ENCODE peak calls at places on chromosome 17, in four cellular contexts. X is Peyer's patch, Y is MM.1S, N is substantia nigra. D is an unnamed sample.

GRCh38 chr17:63842173-63842539 is 329 bp downstream of the SMARCD2 start:
- DNase-seq in X (no peak), N (peak), Y (no peak), D (no peak)

GRCh38 chr17:7019839-7020519 is 2.9 kb upstream of the BCL6B start:
- DNase-seq in X (no peak), N (no peak), Y (no peak), D (no peak)

GRCh38 chr17:17030515-17031211 is 11.6 kb upstream of the MPRIP start:
- DNase-seq in X (no peak), N (no peak), Y (no peak), D (no peak)

GRCh38 chr17:35730400-35731005 is 936 bp upstream of the RASL10B start:
- DNase-seq in X (no peak), Y (no peak), N (no peak), D (no peak)

GRCh38 chr17:27733771-27734170 is 66.6 kb downstream of the NOS2 start:
- DNase-seq in X (no peak), Y (no peak), N (no peak), D (no peak)

GRCh38 chr17:65514541-65514940 is 46.9 kb downstream of the AXIN2 start:
- DNase-seq in N (peak), X (no peak), Y (no peak), D (no peak)

GRCh38 chr17:1188812-1189211 is 9.0 kb upstream of the ABR start:
- DNase-seq in X (peak), Y (no peak), N (no peak), D (no peak)

GRCh38 chr17:57375770-57376181 is 119.5 kb downstream of the MSI2 start:
- DNase-seq in X (no peak), N (no peak), Y (no peak), D (peak)

GRCh38 chr17:65537845-65538678 is 23.4 kb downstream of the AXIN2 start:
- DNase-seq in Y (no peak), X (no peak), N (no peak), D (no peak)

GRCh38 chr17:59786536-59787319 is 79.3 kb downstream of the VMP1 start:
- DNase-seq in N (peak), Y (peak), X (peak), D (peak)

GRCh38 chr17:75487351-75488070 is 27.8 kb downstream of the CASKIN2 start:
- DNase-seq in X (peak), Y (no peak), N (peak), D (no peak)

GRCh38 chr17:7590743-7591142 is 849 bp upstream of the SOX15 start:
- DNase-seq in N (no peak), Y (no peak), X (no peak), D (peak)

GRCh38 chr17:33209671-33210070 is 83.4 kb downstream of the ASIC2 start:
- DNase-seq in X (no peak), N (no peak), Y (no peak), D (no peak)

GRCh38 chr17:9239821-9240658 is 218.7 kb downstream of the NTN1 start:
- DNase-seq in N (peak), X (peak), Y (no peak), D (peak)

GRCh38 chr17:71237903-71238538 is 882.8 kb upstream of the SOX9 start:
- DNase-seq in N (no peak), X (no peak), Y (no peak), D (peak)

GRCh38 chr17:1810450-1811103 is 19.1 kb downstream of the SMYD4 start:
- DNase-seq in N (no peak), Y (no peak), X (peak), D (no peak)

GRCh38 chr17:7631398-7632380 is 1.8 kb downstream of the SHBG start:
- DNase-seq in N (no peak), X (no peak), Y (no peak), D (no peak)

GRCh38 chr17:9531080-9531479 is 44.5 kb downstream of the STX8 start:
- DNase-seq in X (no peak), Y (no peak), N (no peak), D (no peak)

GRCh38 chr17:37067555-37068111 is 118.9 kb downstream of the AATF start:
- DNase-seq in Y (no peak), X (peak), N (no peak), D (peak)

GRCh38 chr17:40056379-40057005 is 2.3 kb upstream of the MED24 start:
- DNase-seq in Y (no peak), X (no peak), N (no peak), D (no peak)
- H3K27ac ChIP-seq in Y (no peak), X (no peak), N (no peak), D (peak)

GRCh38 chr17:49822829-49823228 is 25.0 kb downstream of the TAC4 start:
- DNase-seq in Y (no peak), X (peak), N (no peak), D (no peak)
- H3K27ac ChIP-seq in Y (no peak), X (no peak), N (no peak), D (no peak)

GRCh38 chr17:52831536-52831935 is 673.0 kb upstream of the CA10 start:
- DNase-seq in X (no peak), Y (no peak), N (no peak), D (no peak)
- H3K27ac ChIP-seq in X (no peak), Y (no peak), N (no peak), D (no peak)

GRCh38 chr17:38743556-38744171 is 4.5 kb downstream of the PCGF2 start:
- DNase-seq in N (no peak), X (no peak), Y (no peak), D (no peak)

GRCh38 chr17:38742431-38743308 is 5.5 kb downstream of the PCGF2 start:
- DNase-seq in Y (no peak), N (no peak), X (peak), D (no peak)

GRCh38 chr17:38741443-38741842 is 6.7 kb downstream of the PCGF2 start:
- DNase-seq in Y (no peak), X (no peak), N (no peak), D (no peak)

GRCh38 chr17:38740806-38741205 is 7.3 kb downstream of the PCGF2 start:
- DNase-seq in Y (no peak), X (no peak), N (no peak), D (no peak)

GRCh38 chr17:38741853-38742421 is 6.2 kb downstream of the PCGF2 start:
- DNase-seq in X (peak), Y (no peak), N (no peak), D (no peak)
- H3K27ac ChIP-seq in X (peak), Y (no peak), N (no peak), D (peak)

GRCh38 chr17:77436058-77436442 is 295.3 kb downstream of the SEC14L1 start:
- DNase-seq in X (no peak), N (no peak), Y (no peak), D (no peak)

GRCh38 chr17:77438241-77439204 is 297.8 kb downstream of the SEC14L1 start:
- DNase-seq in N (no peak), X (no peak), Y (no peak), D (no peak)

GRCh38 chr17:77437017-77437416 is 296.2 kb downstream of the SEC14L1 start:
- DNase-seq in X (no peak), Y (no peak), N (peak), D (no peak)

GRCh38 chr17:77436481-77436880 is 295.7 kb downstream of the SEC14L1 start:
- DNase-seq in N (no peak), Y (no peak), X (no peak), D (no peak)

GRCh38 chr17:77437747-77438146 is 297.0 kb downstream of the SEC14L1 start:
- DNase-seq in X (no peak), Y (no peak), N (no peak), D (no peak)
- H3K27ac ChIP-seq in X (peak), Y (no peak), N (no peak), D (peak)

GRCh38 chr17:79012563-79013134 is 3.1 kb upstream of the CANT1 start:
- DNase-seq in X (peak), N (no peak), Y (no peak), D (no peak)

GRCh38 chr17:79014158-79014758 is 4.7 kb upstream of the CANT1 start:
- DNase-seq in N (no peak), X (no peak), Y (no peak), D (no peak)

GRCh38 chr17:79009397-79010303 is at the start of gene CANT1:
- DNase-seq in N (peak), X (peak), Y (peak), D (peak)

GRCh38 chr17:79010304-79010646 is 711 bp upstream of the CANT1 start:
- DNase-seq in Y (no peak), X (peak), N (no peak), D (no peak)

GRCh38 chr17:79011451-79012147 is 2.0 kb upstream of the CANT1 start:
- DNase-seq in Y (no peak), X (peak), N (no peak), D (no peak)
- H3K27ac ChIP-seq in Y (no peak), X (no peak), N (no peak), D (no peak)

GRCh38 chr17:53142890-53143289 is 679.8 kb upstream of the KIF2B start:
- DNase-seq in X (no peak), Y (peak), N (no peak), D (no peak)
- H3K27ac ChIP-seq in X (no peak), Y (no peak), N (no peak), D (no peak)

GRCh38 chr17:79926002-79926307 is 86.7 kb upstream of the CBX4 start:
- DNase-seq in Y (no peak), X (no peak), N (no peak), D (no peak)

GRCh38 chr17:79926308-79927135 is 87.3 kb upstream of the CBX4 start:
- DNase-seq in Y (no peak), N (no peak), X (no peak), D (no peak)

GRCh38 chr17:79927688-79928501 is 88.7 kb upstream of the CBX4 start:
- DNase-seq in X (no peak), N (no peak), Y (no peak), D (no peak)

GRCh38 chr17:79928502-79929256 is 89.4 kb upstream of the CBX4 start:
- DNase-seq in X (no peak), Y (no peak), N (no peak), D (no peak)

GRCh38 chr17:79927136-79927661 is 88.0 kb upstream of the CBX4 start:
- DNase-seq in N (no peak), X (no peak), Y (no peak), D (no peak)
- H3K27ac ChIP-seq in N (no peak), X (peak), Y (no peak), D (no peak)